ENCODE peak calls at places on chromosomes 2 and 18, in four cellular contexts. One of them, this sample, is unnamed.

GRCh38 chr2:111659361-111660281 is 224.4 kb downstream of the ANAPC1 start:
- DNase-seq in CD8-positive, alpha-beta memory T cell: no peak
- DNase-seq in PC-9: peak; percentile 99
- DNase-seq in thoracic aorta: peak; percentile 42
- DNase-seq in this sample: peak; percentile 88

GRCh38 chr2:171864357-171864985 is 29.6 kb downstream of the SLC25A12 start:
- DNase-seq in CD8-positive, alpha-beta memory T cell: no peak
- DNase-seq in PC-9: no peak
- DNase-seq in thoracic aorta: no peak
- DNase-seq in this sample: no peak

GRCh38 chr2:51084750-51085149 is 52.8 kb upstream of the NRXN1 start:
- DNase-seq in CD8-positive, alpha-beta memory T cell: no peak
- DNase-seq in PC-9: no peak
- DNase-seq in thoracic aorta: no peak
- DNase-seq in this sample: no peak

GRCh38 chr18:37476182-37476581 is 89.4 kb downstream of the CELF4 start:
- DNase-seq in CD8-positive, alpha-beta memory T cell: no peak
- DNase-seq in PC-9: no peak
- DNase-seq in thoracic aorta: no peak
- DNase-seq in this sample: no peak

GRCh38 chr2:169933124-169933711 is 106.0 kb downstream of the UBR3 start:
- DNase-seq in CD8-positive, alpha-beta memory T cell: no peak
- DNase-seq in PC-9: no peak
- DNase-seq in thoracic aorta: no peak
- DNase-seq in this sample: no peak

GRCh38 chr2:58006256-58006951 is 40.2 kb upstream of the VRK2 start:
- DNase-seq in CD8-positive, alpha-beta memory T cell: no peak
- DNase-seq in PC-9: no peak
- DNase-seq in thoracic aorta: no peak
- DNase-seq in this sample: no peak

GRCh38 chr2:16154501-16155280 is 214.3 kb downstream of the MYCN start:
- DNase-seq in CD8-positive, alpha-beta memory T cell: no peak
- DNase-seq in PC-9: no peak
- DNase-seq in thoracic aorta: no peak
- DNase-seq in this sample: no peak

GRCh38 chr2:191421950-191422349 is 176.7 kb downstream of the MYO1B start:
- DNase-seq in CD8-positive, alpha-beta memory T cell: no peak
- DNase-seq in PC-9: no peak
- DNase-seq in thoracic aorta: no peak
- DNase-seq in this sample: no peak

GRCh38 chr2:79846878-79847277 is 334.0 kb downstream of the CTNNA2 start:
- DNase-seq in CD8-positive, alpha-beta memory T cell: no peak
- DNase-seq in PC-9: no peak
- DNase-seq in thoracic aorta: no peak
- DNase-seq in this sample: no peak

GRCh38 chr2:218717262-218717661 is 6.6 kb downstream of the TTLL4 start:
- DNase-seq in CD8-positive, alpha-beta memory T cell: no peak
- DNase-seq in PC-9: peak; percentile 81
- DNase-seq in thoracic aorta: no peak
- DNase-seq in this sample: no peak

GRCh38 chr2:152718909-152719645 is 657 bp downstream of the ARL6IP6 start:
- DNase-seq in CD8-positive, alpha-beta memory T cell: no peak
- DNase-seq in PC-9: peak; percentile 77
- DNase-seq in thoracic aorta: no peak
- DNase-seq in this sample: peak; percentile 60

GRCh38 chr2:28445448-28446258 is 50.2 kb upstream of the PLB1 start:
- DNase-seq in CD8-positive, alpha-beta memory T cell: no peak
- DNase-seq in PC-9: peak; percentile 88
- DNase-seq in thoracic aorta: no peak
- DNase-seq in this sample: no peak

GRCh38 chr2:237674731-237675276 is 47.4 kb downstream of the LRRFIP1 start:
- DNase-seq in CD8-positive, alpha-beta memory T cell: peak; percentile 95
- DNase-seq in PC-9: no peak
- DNase-seq in thoracic aorta: peak; percentile 57
- DNase-seq in this sample: peak; percentile 93

GRCh38 chr2:136129601-136130000 is 11.7 kb upstream of the CXCR4 start:
- DNase-seq in CD8-positive, alpha-beta memory T cell: peak; percentile 75
- DNase-seq in PC-9: peak; percentile 39
- DNase-seq in thoracic aorta: no peak
- DNase-seq in this sample: no peak

GRCh38 chr18:29191263-29191662 is 1014.3 kb upstream of the CDH2 start:
- DNase-seq in CD8-positive, alpha-beta memory T cell: no peak
- DNase-seq in PC-9: no peak
- DNase-seq in thoracic aorta: no peak
- DNase-seq in this sample: no peak

GRCh38 chr2:33134086-33134763 is 187.5 kb downstream of the LTBP1 start:
- DNase-seq in CD8-positive, alpha-beta memory T cell: no peak
- DNase-seq in PC-9: no peak
- DNase-seq in thoracic aorta: peak; percentile 61
- DNase-seq in this sample: peak; percentile 89
- H3K4me3 ChIP-seq in CD8-positive, alpha-beta memory T cell: no peak overlapping the region
- H3K4me3 ChIP-seq in PC-9: no peak overlapping the region
- H3K4me3 ChIP-seq in thoracic aorta: peak overlapping the region; percentile 78
- H3K4me3 ChIP-seq in this sample: peak overlapping the region; percentile 24

GRCh38 chr18:3283908-3284307 is 22.0 kb downstream of the MYL12B start:
- DNase-seq in CD8-positive, alpha-beta memory T cell: no peak
- DNase-seq in PC-9: no peak
- DNase-seq in thoracic aorta: no peak
- DNase-seq in this sample: no peak
- H3K4me1 ChIP-seq in CD8-positive, alpha-beta memory T cell: no peaks in the 10 kb centered on the region
- H3K4me1 ChIP-seq in PC-9: peaks cover 24% of the 10 kb centered on the region
- H3K4me1 ChIP-seq in thoracic aorta: no peaks in the 10 kb centered on the region
- H3K4me1 ChIP-seq in this sample: no peaks in the 10 kb centered on the region

GRCh38 chr2:10124538-10125045 is 2.1 kb downstream of the RRM2 start:
- DNase-seq in CD8-positive, alpha-beta memory T cell: peak; percentile 60
- DNase-seq in PC-9: peak; percentile 69
- DNase-seq in thoracic aorta: no peak
- DNase-seq in this sample: no peak
- H3K4me3 ChIP-seq in CD8-positive, alpha-beta memory T cell: no peak overlapping the region
- H3K4me3 ChIP-seq in PC-9: peak overlapping the region; percentile 88
- H3K4me3 ChIP-seq in thoracic aorta: no peak overlapping the region
- H3K4me3 ChIP-seq in this sample: no peak overlapping the region

DNA sequence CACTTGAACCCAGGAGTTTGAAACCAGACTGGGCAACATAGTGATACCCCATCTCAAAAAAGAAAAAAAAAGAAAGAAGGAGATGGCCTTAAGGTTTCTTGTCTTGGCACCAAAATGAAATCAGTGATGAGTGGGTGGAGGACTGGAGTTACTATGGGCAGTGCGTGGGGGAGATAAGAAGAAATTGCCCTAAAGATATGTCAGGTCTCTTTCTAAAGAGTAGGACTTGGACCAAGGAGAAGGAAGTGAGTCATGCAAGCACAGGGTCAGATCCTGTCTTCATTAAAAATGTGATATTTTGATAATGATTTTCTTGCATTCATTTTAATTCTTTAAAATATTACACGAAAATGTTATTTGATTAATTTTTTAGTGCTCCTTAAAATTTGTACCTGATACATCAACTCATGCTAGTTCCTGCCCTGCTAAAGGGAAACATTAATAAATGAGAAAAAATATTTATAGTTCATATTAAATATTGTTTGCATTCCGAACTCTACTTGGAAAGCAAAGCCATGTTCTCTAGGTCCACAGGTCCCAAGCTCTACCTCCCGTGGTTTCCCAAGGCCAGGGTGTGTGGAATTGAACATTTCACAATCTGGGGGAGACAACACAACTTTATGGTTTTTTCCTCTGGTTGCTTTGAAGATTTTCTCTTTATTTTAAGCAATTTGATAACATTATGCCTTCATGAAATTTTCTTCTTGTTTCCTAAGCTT is 62.6 kb upstream of the CTLA4 start:
- DNase-seq in CD8-positive, alpha-beta memory T cell: no peak
- DNase-seq in PC-9: no peak
- DNase-seq in thoracic aorta: no peak
- DNase-seq in this sample: no peak
- H3K4me1 ChIP-seq in CD8-positive, alpha-beta memory T cell: peaks cover 36% of the 10 kb centered on the region
- H3K4me1 ChIP-seq in PC-9: no peaks in the 10 kb centered on the region
- H3K4me1 ChIP-seq in thoracic aorta: peaks cover 18% of the 10 kb centered on the region
- H3K4me1 ChIP-seq in this sample: no peaks in the 10 kb centered on the region

GRCh38 chr2:106267997-106268396 is 73.9 kb upstream of the UXS1 start:
- DNase-seq in CD8-positive, alpha-beta memory T cell: no peak
- DNase-seq in PC-9: no peak
- DNase-seq in thoracic aorta: no peak
- DNase-seq in this sample: no peak

GRCh38 chr2:106264203-106264602 is 70.1 kb upstream of the UXS1 start:
- DNase-seq in CD8-positive, alpha-beta memory T cell: no peak
- DNase-seq in PC-9: no peak
- DNase-seq in thoracic aorta: no peak
- DNase-seq in this sample: no peak

GRCh38 chr2:106272202-106272807 is 78.2 kb upstream of the UXS1 start:
- DNase-seq in CD8-positive, alpha-beta memory T cell: no peak
- DNase-seq in PC-9: no peak
- DNase-seq in thoracic aorta: no peak
- DNase-seq in this sample: no peak

GRCh38 chr2:106270471-106270891 is 76.4 kb upstream of the UXS1 start:
- DNase-seq in CD8-positive, alpha-beta memory T cell: no peak
- DNase-seq in PC-9: no peak
- DNase-seq in thoracic aorta: no peak
- DNase-seq in this sample: no peak

GRCh38 chr2:106269591-106270291 is 75.6 kb upstream of the UXS1 start:
- DNase-seq in CD8-positive, alpha-beta memory T cell: no peak
- DNase-seq in PC-9: no peak
- DNase-seq in thoracic aorta: no peak
- DNase-seq in this sample: no peak
- H3K4me3 ChIP-seq in CD8-positive, alpha-beta memory T cell: peak overlapping the region; percentile 52
- H3K4me3 ChIP-seq in PC-9: no peak overlapping the region
- H3K4me3 ChIP-seq in thoracic aorta: peak overlapping the region; percentile 57
- H3K4me3 ChIP-seq in this sample: peak overlapping the region; percentile 48

GRCh38 chr2:108586631-108587030 is 52.4 kb downstream of the LIMS1 start:
- DNase-seq in CD8-positive, alpha-beta memory T cell: no peak
- DNase-seq in PC-9: no peak
- DNase-seq in thoracic aorta: no peak
- DNase-seq in this sample: no peak
- H3K4me1 ChIP-seq in CD8-positive, alpha-beta memory T cell: no peaks in the 10 kb centered on the region
- H3K4me1 ChIP-seq in PC-9: no peaks in the 10 kb centered on the region
- H3K4me1 ChIP-seq in thoracic aorta: peaks cover 36% of the 10 kb centered on the region
- H3K4me1 ChIP-seq in this sample: no peaks in the 10 kb centered on the region

GRCh38 chr18:68484241-68484640 is 230.7 kb downstream of the TMX3 start:
- DNase-seq in CD8-positive, alpha-beta memory T cell: no peak
- DNase-seq in PC-9: no peak
- DNase-seq in thoracic aorta: no peak
- DNase-seq in this sample: no peak
- H3K4me3 ChIP-seq in CD8-positive, alpha-beta memory T cell: no peak overlapping the region
- H3K4me3 ChIP-seq in PC-9: no peak overlapping the region
- H3K4me3 ChIP-seq in thoracic aorta: no peak overlapping the region
- H3K4me3 ChIP-seq in this sample: no peak overlapping the region

GRCh38 chr18:50453014-50453680 is 78.3 kb downstream of the SKA1 start:
- DNase-seq in CD8-positive, alpha-beta memory T cell: no peak
- DNase-seq in PC-9: no peak
- DNase-seq in thoracic aorta: no peak
- DNase-seq in this sample: no peak
- H3K4me1 ChIP-seq in CD8-positive, alpha-beta memory T cell: no peaks in the 10 kb centered on the region
- H3K4me1 ChIP-seq in PC-9: no peaks in the 10 kb centered on the region
- H3K4me1 ChIP-seq in thoracic aorta: no peaks in the 10 kb centered on the region
- H3K4me1 ChIP-seq in this sample: no peaks in the 10 kb centered on the region

GRCh38 chr2:56183643-56184499 is at the start of gene CCDC85A:
- DNase-seq in CD8-positive, alpha-beta memory T cell: no peak
- DNase-seq in PC-9: no peak
- DNase-seq in thoracic aorta: peak; percentile 51
- DNase-seq in this sample: peak; percentile 88
- H3K4me3 ChIP-seq in CD8-positive, alpha-beta memory T cell: no peak within 1 kb of the TSS
- H3K4me3 ChIP-seq in PC-9: no peak within 1 kb of the TSS
- H3K4me3 ChIP-seq in thoracic aorta: peak within 1 kb of the TSS; percentile 96
- H3K4me3 ChIP-seq in this sample: peak within 1 kb of the TSS; percentile 53

GRCh38 chr2:31216734-31217133 is 581 bp downstream of the CAPN14 start:
- DNase-seq in CD8-positive, alpha-beta memory T cell: no peak
- DNase-seq in PC-9: no peak
- DNase-seq in thoracic aorta: no peak
- DNase-seq in this sample: peak; percentile 4

GRCh38 chr2:31213063-31213882 is 4.0 kb downstream of the CAPN14 start:
- DNase-seq in CD8-positive, alpha-beta memory T cell: no peak
- DNase-seq in PC-9: no peak
- DNase-seq in thoracic aorta: no peak
- DNase-seq in this sample: no peak

GRCh38 chr2:31213883-31214637 is 3.3 kb downstream of the CAPN14 start:
- DNase-seq in CD8-positive, alpha-beta memory T cell: no peak
- DNase-seq in PC-9: peak; percentile 74
- DNase-seq in thoracic aorta: no peak
- DNase-seq in this sample: no peak

GRCh38 chr2:31212659-31213058 is 4.7 kb downstream of the CAPN14 start:
- DNase-seq in CD8-positive, alpha-beta memory T cell: no peak
- DNase-seq in PC-9: no peak
- DNase-seq in thoracic aorta: no peak
- DNase-seq in this sample: no peak

DNA sequence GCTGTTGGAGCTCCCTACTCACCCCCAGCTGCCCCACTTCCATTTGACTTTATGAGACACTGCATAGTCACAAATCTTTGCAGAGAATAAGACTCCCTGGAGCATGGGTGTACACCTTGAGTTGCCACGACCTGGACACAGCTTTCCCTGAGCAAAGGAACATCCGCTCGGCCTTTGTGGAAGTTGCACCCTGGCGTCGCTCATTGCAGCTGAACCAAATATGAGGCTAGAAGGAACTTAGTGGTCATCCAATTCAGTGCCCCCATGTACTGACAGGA is 2.7 kb downstream of the CAPN14 start:
- DNase-seq in CD8-positive, alpha-beta memory T cell: no peak
- DNase-seq in PC-9: no peak
- DNase-seq in thoracic aorta: no peak
- DNase-seq in this sample: no peak
- H3K4me1 ChIP-seq in CD8-positive, alpha-beta memory T cell: no peaks in the 10 kb centered on the region
- H3K4me1 ChIP-seq in PC-9: no peaks in the 10 kb centered on the region
- H3K4me1 ChIP-seq in thoracic aorta: no peaks in the 10 kb centered on the region
- H3K4me1 ChIP-seq in this sample: no peaks in the 10 kb centered on the region

This sample was measured in right atrium auricular region.